ENCODE peak calls at places on chromosomes 3 and 15, in nine cellular contexts. R is astrocyte of the cerebellum; F is ACHN; M is naive thymus-derived CD8-positive, alpha-beta T cell; H is AG10803; E is stomach; S is stimulated activated CD4-positive, alpha-beta T cell treated with anti-CD3 and anti-CD28 coated beads, Interleukin-1b, Interleukin-23, amount 100 ng/mL, for 48 hours; I is AG04449; Y is HEK293T. A is an unnamed sample.

GRCh38 chr15:26392956-26393355 is 379.9 kb downstream of the GABRB3 start:
- DNase-seq in I (no peak), Y (no peak), H (no peak), E (no peak), M (no peak), S (no peak), F (no peak), R (no peak), A (no peak)

GRCh38 chr3:62131620-62132019 is 241.7 kb downstream of the FEZF2 start:
- DNase-seq in M (no peak), Y (no peak), S (no peak), F (peak), H (peak), E (no peak), R (no peak), I (no peak), A (no peak)

GRCh38 chr3:152497457-152497856 is 228.7 kb downstream of the MBNL1 start:
- DNase-seq in F (no peak), E (no peak), I (no peak), R (no peak), H (peak), S (no peak), M (no peak), Y (no peak), A (no peak)

GRCh38 chr15:96418146-96418545 is 87.6 kb downstream of the NR2F2 start:
- DNase-seq in Y (no peak), R (no peak), F (peak), M (no peak), E (no peak), I (no peak), H (no peak), S (no peak), A (no peak)

GRCh38 chr15:64954395-64954794 is 35.3 kb downstream of the SPG21 start:
- DNase-seq in I (no peak), Y (no peak), M (no peak), E (no peak), H (no peak), F (no peak), S (no peak), R (no peak), A (no peak)

GRCh38 chr3:68148471-68148870 is 494.1 kb upstream of the SUCLG2 start:
- DNase-seq in H (no peak), I (no peak), S (no peak), E (no peak), M (no peak), Y (no peak), F (no peak), R (no peak), A (no peak)

GRCh38 chr3:168219530-168219929 is 123.8 kb upstream of the GOLIM4 start:
- DNase-seq in S (no peak), I (no peak), H (no peak), R (no peak), Y (no peak), F (no peak), M (no peak), E (no peak), A (no peak)

GRCh38 chr3:194103475-194103874 is 32.5 kb upstream of the HES1 start:
- DNase-seq in S (no peak), H (no peak), M (peak), R (no peak), I (no peak), E (no peak), F (no peak), Y (no peak), A (no peak)

GRCh38 chr3:101827211-101828174 is 21.8 kb upstream of the NFKBIZ start:
- DNase-seq in I (no peak), E (peak), Y (peak), S (peak), M (peak), R (peak), F (peak), H (peak), A (no peak)

GRCh38 chr3:94162700-94163099 is 99.8 kb downstream of the NSUN3 start:
- DNase-seq in F (peak), I (no peak), R (no peak), S (peak), E (no peak), M (no peak), Y (no peak), H (peak), A (no peak)

GRCh38 chr3:175255698-175256097 is 396.6 kb downstream of the NAALADL2 start:
- DNase-seq in S (no peak), I (no peak), Y (no peak), H (peak), M (no peak), E (no peak), F (no peak), R (no peak), A (no peak)

GRCh38 chr3:154310840-154311239 is 13.4 kb downstream of the DHX36 start:
- DNase-seq in R (no peak), E (no peak), F (no peak), M (no peak), Y (no peak), I (no peak), S (no peak), H (peak), A (no peak)

GRCh38 chr3:181880339-181880738 is 168.6 kb downstream of the SOX2 start:
- DNase-seq in I (no peak), R (no peak), H (no peak), F (no peak), M (no peak), E (no peak), Y (no peak), S (no peak), A (no peak)

GRCh38 chr3:77420316-77420715 is 380.4 kb downstream of the ROBO2 start:
- DNase-seq in S (no peak), R (no peak), I (no peak), E (no peak), M (no peak), H (no peak), Y (no peak), F (no peak), A (no peak)

GRCh38 chr3:56960234-56960917 is 100.1 kb upstream of the SPATA12 start:
- DNase-seq in R (no peak), H (no peak), M (no peak), S (no peak), E (no peak), Y (no peak), I (no peak), F (no peak), A (no peak)

GRCh38 chr3:188821998-188822397 is 349.8 kb upstream of the TPRG1 start:
- DNase-seq in M (no peak), R (no peak), I (no peak), H (no peak), E (no peak), Y (no peak), S (no peak), F (no peak), A (no peak)

GRCh38 chr3:192187485-192188051 is 539.8 kb downstream of the FGF12 start:
- DNase-seq in Y (no peak), H (no peak), S (no peak), I (no peak), F (peak), R (no peak), M (no peak), E (no peak), A (no peak)

GRCh38 chr3:97882975-97883598 is 61.3 kb downstream of the CRYBG3 start:
- DNase-seq in I (no peak), R (peak), M (no peak), E (peak), F (peak), Y (no peak), S (no peak), H (peak), A (no peak)

GRCh38 chr3:111318289-111318688 is 223.7 kb upstream of the CD96 start:
- DNase-seq in Y (no peak), E (no peak), M (no peak), R (no peak), I (no peak), H (no peak), F (no peak), S (no peak), A (no peak)

GRCh38 chr3:111012388-111013248 is 59.0 kb upstream of the NECTIN3 start:
- DNase-seq in Y (peak), E (no peak), F (peak), I (no peak), S (no peak), R (no peak), M (no peak), H (no peak), A (no peak)

GRCh38 chr3:99699841-99700240 is 61.4 kb downstream of the COL8A1 start:
- DNase-seq in S (no peak), E (no peak), R (peak), I (no peak), M (no peak), F (no peak), H (peak), Y (no peak), A (no peak)

GRCh38 chr15:69158201-69158842 is 2.1 kb upstream of the GLCE start:
- DNase-seq in I (no peak), M (no peak), R (no peak), H (no peak), Y (no peak), E (no peak), S (no peak), F (no peak), A (no peak)

GRCh38 chr3:114687157-114687556 is 393.3 kb downstream of the TIGIT start:
- DNase-seq in R (no peak), I (no peak), M (no peak), E (no peak), H (no peak), S (no peak), F (no peak), Y (no peak), A (no peak)

GRCh38 chr15:64851503-64851840 is 9.8 kb downstream of the PLEKHO2 start:
- DNase-seq in R (peak), Y (no peak), S (no peak), E (no peak), F (no peak), H (peak), I (peak), M (no peak), A (no peak)

GRCh38 chr3:125587039-125587664 is 8.1 kb downstream of the OSBPL11 start:
- DNase-seq in I (no peak), Y (no peak), M (no peak), R (no peak), F (no peak), E (no peak), S (no peak), H (no peak), A (no peak)

GRCh38 chr3:129934234-129935123 is 40.0 kb upstream of the TRH start:
- DNase-seq in M (peak), Y (peak), E (no peak), S (peak), R (peak), I (no peak), H (no peak), F (peak), A (no peak)

GRCh38 chr15:91472316-91472756 is 372.3 kb downstream of the SV2B start:
- DNase-seq in E (no peak), M (peak), F (no peak), H (no peak), I (no peak), R (no peak), S (peak), Y (no peak), A (peak)

GRCh38 chr3:64830681-64831080 is 142.9 kb upstream of the ADAMTS9 start:
- DNase-seq in R (no peak), F (no peak), Y (no peak), S (no peak), E (no peak), H (no peak), I (no peak), M (no peak), A (no peak)

GRCh38 chr15:41967506-41968206 is 4.7 kb downstream of the EHD4 start:
- DNase-seq in R (no peak), F (no peak), M (no peak), H (peak), I (no peak), S (no peak), Y (no peak), E (peak), A (no peak)

GRCh38 chr3:114154321-114154821 is 24.5 kb downstream of the DRD3 start:
- DNase-seq in H (no peak), Y (no peak), S (no peak), F (no peak), M (no peak), E (no peak), R (no peak), I (no peak), A (no peak)

GRCh38 chr3:28053759-28054158 is 187.7 kb upstream of the CMC1 start:
- DNase-seq in F (no peak), S (peak), I (peak), M (no peak), Y (no peak), E (no peak), R (no peak), H (peak), A (no peak)

GRCh38 chr3:38119248-38119544 is 17.7 kb downstream of the ACAA1 start:
- DNase-seq in M (no peak), F (no peak), S (no peak), R (no peak), E (no peak), Y (no peak), I (no peak), H (no peak), A (no peak)

GRCh38 chr3:181824961-181825360 is 113.2 kb downstream of the SOX2 start:
- DNase-seq in F (no peak), H (no peak), Y (no peak), E (no peak), I (no peak), M (no peak), S (no peak), R (no peak), A (no peak)

GRCh38 chr15:74382004-74382816 is 14.8 kb upstream of the CYP11A1 start:
- DNase-seq in M (peak), E (peak), H (peak), I (no peak), Y (peak), F (peak), S (peak), R (peak), A (no peak)

GRCh38 chr3:133377396-133377795 is 22.5 kb upstream of the BFSP2 start:
- DNase-seq in R (peak), F (peak), Y (peak), E (no peak), I (peak), S (no peak), H (peak), M (no peak), A (no peak)

GRCh38 chr3:37852097-37852496 is 9.6 kb upstream of the CTDSPL start:
- DNase-seq in M (no peak), F (no peak), I (no peak), R (no peak), Y (no peak), H (peak), S (no peak), E (no peak), A (no peak)

GRCh38 chr3:182420741-182421140 is 372.6 kb upstream of the ATP11B start:
- DNase-seq in F (no peak), E (no peak), I (no peak), S (no peak), Y (no peak), M (no peak), H (no peak), R (no peak), A (no peak)

GRCh38 chr3:36874351-36874874 is 70.4 kb downstream of the TRANK1 start:
- DNase-seq in R (no peak), H (peak), E (no peak), S (no peak), M (no peak), Y (no peak), I (no peak), F (no peak), A (no peak)

A was measured in CMK.